ENCODE peak calls at places on chromosomes 13 and 19, in six cellular contexts. G is kidney glomerular epithelial cell, S is heart right ventricle, F is T-helper 2 cell, W is NCI-H345, O is IMR-90. Q is an unnamed sample.

GRCh38 chr13:49395416-49396277 is 48.2 kb downstream of the CAB39L start:
- DNase-seq in G (no peak), W (no peak), F (no peak), O (no peak), S (no peak), Q (no peak)

GRCh38 chr19:2475018-2475701 is 767 bp upstream of the GADD45B start:
- DNase-seq in W (peak; percentile 47), S (peak; percentile 62), F (peak; percentile 47), O (peak; percentile 48), G (peak; percentile 32), Q (peak; percentile 58)

GRCh38 chr19:35995655-35995993 is 636 bp downstream of the SDHAF1 start:
- DNase-seq in G (no peak), O (peak; percentile 8), S (peak; percentile 39), W (peak; percentile 59), F (peak; percentile 6), Q (no peak)

GRCh38 chr13:112453207-112453829 is 77.2 kb downstream of the SPACA7 start:
- DNase-seq in G (no peak), W (no peak), F (no peak), S (no peak), O (no peak), Q (no peak)

GRCh38 chr19:35134601-35135091 is at the start of gene LGI4:
- DNase-seq in O (no peak), S (no peak), G (no peak), W (no peak), F (no peak), Q (no peak)

GRCh38 chr13:44317752-44318550 is 55.7 kb upstream of the SERP2 start:
- DNase-seq in F (no peak), W (no peak), O (peak; percentile 72), S (no peak), G (peak; percentile 37), Q (no peak)

GRCh38 chr19:46426035-46426505 is 2.7 kb downstream of the PNMA8C start:
- DNase-seq in G (peak; percentile 73), S (no peak), F (no peak), W (no peak), O (no peak), Q (no peak)

GRCh38 chr13:105587786-105588185 is 947.7 kb downstream of the EFNB2 start:
- DNase-seq in G (peak; percentile 9), S (no peak), F (no peak), O (peak; percentile 2), W (no peak), Q (no peak)

GRCh38 chr19:8561071-8561764 is 16.0 kb downstream of the MYO1F start:
- DNase-seq in F (no peak), G (no peak), O (no peak), S (no peak), W (no peak), Q (no peak)

GRCh38 chr13:102298051-102298450 is 103.8 kb downstream of the FGF14 start:
- DNase-seq in F (no peak), S (no peak), W (no peak), G (no peak), O (no peak), Q (no peak)

GRCh38 chr13:70714993-70715392 is 606.7 kb upstream of the KLHL1 start:
- DNase-seq in G (no peak), W (no peak), S (no peak), F (no peak), O (no peak), Q (no peak)

GRCh38 chr13:98239156-98240076 is 62.3 kb upstream of the RNF113B start:
- DNase-seq in G (no peak), O (no peak), S (no peak), F (no peak), W (peak; percentile 67), Q (no peak)

GRCh38 chr13:30846844-30847243 is 59.2 kb upstream of the MEDAG start:
- DNase-seq in S (no peak), O (no peak), G (no peak), F (no peak), W (no peak), Q (no peak)

GRCh38 chr13:25882732-25883357 is 169.0 kb downstream of the SHISA2 start:
- DNase-seq in F (no peak), S (no peak), W (peak; percentile 71), O (no peak), G (no peak), Q (no peak)

GRCh38 chr19:58020985-58021384 is 12.8 kb upstream of the ZSCAN1 start:
- DNase-seq in G (no peak), O (no peak), F (no peak), S (no peak), W (no peak), Q (no peak)

GRCh38 chr19:44623080-44623479 is 9.7 kb downstream of the IGSF23 start:
- DNase-seq in O (peak; percentile 45), W (no peak), S (no peak), G (no peak), F (no peak), Q (no peak)

GRCh38 chr19:49017666-49018351 is 918 bp upstream of the LHB start:
- DNase-seq in F (peak; percentile 59), S (peak; percentile 55), W (no peak), G (peak; percentile 21), O (peak; percentile 45), Q (peak; percentile 35)

GRCh38 chr13:22336460-22336859 is 665.6 kb downstream of the FGF9 start:
- DNase-seq in S (no peak), W (no peak), F (no peak), G (no peak), O (no peak), Q (no peak)

GRCh38 chr19:15280915-15281683 is 48.9 kb upstream of the EPHX3 start:
- DNase-seq in W (peak; percentile 76), S (peak; percentile 88), F (no peak), O (peak; percentile 89), G (peak; percentile 72), Q (no peak)

GRCh38 chr13:74979703-74980102 is 502.3 kb downstream of the TBC1D4 start:
- DNase-seq in F (no peak), G (no peak), O (no peak), W (no peak), S (no peak), Q (no peak)

GRCh38 chr19:313169-313987 is 22.2 kb upstream of the PLPP2 start:
- DNase-seq in G (no peak), S (no peak), F (no peak), W (no peak), O (no peak), Q (no peak)

GRCh38 chr19:54209748-54210494 is 9.3 kb downstream of the RPS9 start:
- DNase-seq in W (peak; percentile 76), O (peak; percentile 98), F (peak; percentile 28), G (peak; percentile 97), S (peak; percentile 72), Q (no peak)